ENCODE peak calls at places on chromosome 5, in six cellular contexts. One of them, this sample, is unnamed.

GRCh38 chr5:131242728-131243255 is 21.1 kb upstream of the CDC42SE2 start:
- DNase-seq in A549: no peak
- DNase-seq in SK-N-SH: no peak
- DNase-seq in GM12878: no peak
- DNase-seq in IMR-90: peak
- DNase-seq in HepG2: no peak
- DNase-seq in this sample: no peak

GRCh38 chr5:488744-489688 is 35.2 kb downstream of the SLC9A3 start:
- DNase-seq in A549: no peak
- DNase-seq in SK-N-SH: no peak
- DNase-seq in GM12878: no peak
- DNase-seq in IMR-90: no peak
- DNase-seq in HepG2: no peak
- DNase-seq in this sample: no peak

GRCh38 chr5:135195267-135195603 is 161.2 kb upstream of the PITX1 start:
- DNase-seq in A549: no peak
- DNase-seq in SK-N-SH: no peak
- DNase-seq in GM12878: no peak
- DNase-seq in IMR-90: no peak
- DNase-seq in HepG2: no peak
- DNase-seq in this sample: no peak

GRCh38 chr5:122097391-122097790 is 19.3 kb upstream of the LOX start:
- DNase-seq in A549: no peak
- DNase-seq in SK-N-SH: no peak
- DNase-seq in GM12878: no peak
- DNase-seq in IMR-90: no peak
- DNase-seq in HepG2: no peak
- DNase-seq in this sample: no peak

GRCh38 chr5:56808211-56808610 is 7.1 kb upstream of the MAP3K1 start:
- DNase-seq in A549: no peak
- DNase-seq in SK-N-SH: no peak
- DNase-seq in GM12878: no peak
- DNase-seq in IMR-90: no peak
- DNase-seq in HepG2: no peak
- DNase-seq in this sample: no peak

GRCh38 chr5:172438304-172438652 is 16.0 kb downstream of the SH3PXD2B start:
- DNase-seq in A549: no peak
- DNase-seq in SK-N-SH: no peak
- DNase-seq in GM12878: no peak
- DNase-seq in IMR-90: no peak
- DNase-seq in HepG2: peak
- DNase-seq in this sample: no peak

GRCh38 chr5:66915531-66915930 is 281.1 kb downstream of the CD180 start:
- DNase-seq in A549: no peak
- DNase-seq in SK-N-SH: no peak
- DNase-seq in GM12878: no peak
- DNase-seq in IMR-90: no peak
- DNase-seq in HepG2: no peak
- DNase-seq in this sample: no peak

GRCh38 chr5:90136952-90137528 is 272.5 kb downstream of the CETN3 start:
- DNase-seq in A549: no peak
- DNase-seq in SK-N-SH: no peak
- DNase-seq in GM12878: no peak
- DNase-seq in IMR-90: no peak
- DNase-seq in HepG2: no peak
- DNase-seq in this sample: no peak

GRCh38 chr5:58188287-58188651 is 271.6 kb downstream of the PLK2 start:
- DNase-seq in A549: peak
- DNase-seq in SK-N-SH: no peak
- DNase-seq in GM12878: no peak
- DNase-seq in IMR-90: peak
- DNase-seq in HepG2: peak
- DNase-seq in this sample: no peak

GRCh38 chr5:65760504-65761275 is 38.7 kb downstream of the NLN start:
- DNase-seq in A549: no peak
- DNase-seq in SK-N-SH: no peak
- DNase-seq in GM12878: peak
- DNase-seq in IMR-90: peak
- DNase-seq in HepG2: no peak
- DNase-seq in this sample: no peak

GRCh38 chr5:80124519-80124918 is 89.4 kb downstream of the THBS4 start:
- DNase-seq in A549: no peak
- DNase-seq in SK-N-SH: no peak
- DNase-seq in GM12878: no peak
- DNase-seq in IMR-90: no peak
- DNase-seq in HepG2: no peak
- DNase-seq in this sample: no peak

GRCh38 chr5:60841361-60841760 is 2.7 kb downstream of the ELOVL7 start:
- DNase-seq in A549: no peak
- DNase-seq in SK-N-SH: no peak
- DNase-seq in GM12878: no peak
- DNase-seq in IMR-90: no peak
- DNase-seq in HepG2: no peak
- DNase-seq in this sample: no peak

GRCh38 chr5:123752576-123752975 is 240.6 kb downstream of the CSNK1G3 start:
- DNase-seq in A549: no peak
- DNase-seq in SK-N-SH: no peak
- DNase-seq in GM12878: no peak
- DNase-seq in IMR-90: peak
- DNase-seq in HepG2: no peak
- DNase-seq in this sample: no peak

GRCh38 chr5:45410304-45410995 is 285.7 kb downstream of the HCN1 start:
- DNase-seq in A549: no peak
- DNase-seq in SK-N-SH: no peak
- DNase-seq in GM12878: no peak
- DNase-seq in IMR-90: peak
- DNase-seq in HepG2: no peak
- DNase-seq in this sample: no peak

GRCh38 chr5:122077451-122078115 is 476 bp downstream of the LOX start:
- DNase-seq in A549: no peak
- DNase-seq in SK-N-SH: peak
- DNase-seq in GM12878: no peak
- DNase-seq in IMR-90: no peak
- DNase-seq in HepG2: peak
- DNase-seq in this sample: no peak

GRCh38 chr5:121503111-121503840 is 348.4 kb upstream of the FTMT start:
- DNase-seq in A549: no peak
- DNase-seq in SK-N-SH: peak
- DNase-seq in GM12878: no peak
- DNase-seq in IMR-90: no peak
- DNase-seq in HepG2: peak
- DNase-seq in this sample: no peak

GRCh38 chr5:92391-93220 is 638 bp downstream of the PLEKHG4B start:
- DNase-seq in A549: no peak
- DNase-seq in SK-N-SH: peak
- DNase-seq in GM12878: no peak
- DNase-seq in IMR-90: no peak
- DNase-seq in HepG2: no peak
- DNase-seq in this sample: no peak

GRCh38 chr5:136066705-136067271 is 38.0 kb downstream of the TGFBI start:
- DNase-seq in A549: no peak
- DNase-seq in SK-N-SH: no peak
- DNase-seq in GM12878: no peak
- DNase-seq in IMR-90: peak
- DNase-seq in HepG2: peak
- DNase-seq in this sample: no peak

GRCh38 chr5:93497101-93497500 is 83.9 kb downstream of the NR2F1-AS1 start:
- DNase-seq in A549: no peak
- DNase-seq in SK-N-SH: no peak
- DNase-seq in GM12878: no peak
- DNase-seq in IMR-90: peak
- DNase-seq in HepG2: no peak
- DNase-seq in this sample: no peak

GRCh38 chr5:38551020-38552017 is 5.1 kb downstream of the LIFR start:
- DNase-seq in A549: peak
- DNase-seq in SK-N-SH: peak
- DNase-seq in GM12878: no peak
- DNase-seq in IMR-90: peak
- DNase-seq in HepG2: peak
- DNase-seq in this sample: peak

GRCh38 chr5:93583525-93583798 is 440 bp downstream of the NR2F1 start:
- DNase-seq in A549: no peak
- DNase-seq in SK-N-SH: no peak
- DNase-seq in GM12878: no peak
- DNase-seq in IMR-90: peak
- DNase-seq in HepG2: no peak
- DNase-seq in this sample: no peak

DNA sequence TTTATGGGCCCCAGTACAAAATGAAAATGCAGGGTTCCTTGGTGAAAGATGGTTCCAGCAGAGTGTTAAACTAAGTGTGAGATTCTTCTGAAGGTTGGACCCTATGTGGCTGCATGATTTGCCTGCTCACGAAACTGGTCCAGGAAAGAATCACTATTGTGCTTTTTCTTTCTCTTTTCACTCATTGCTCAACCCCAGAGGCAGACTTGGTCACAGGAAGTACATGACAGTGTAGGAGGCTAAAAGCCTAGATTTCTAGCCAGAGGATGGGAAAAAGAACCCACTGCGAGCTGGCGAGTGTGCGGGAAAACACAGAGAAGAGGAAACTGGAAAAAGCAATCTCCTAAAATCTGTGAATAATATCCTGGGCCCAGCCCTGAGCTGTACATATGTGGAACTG is 18.6 kb downstream of the SLC36A2 start:
- DNase-seq in A549: no peak
- DNase-seq in SK-N-SH: no peak
- DNase-seq in GM12878: no peak
- DNase-seq in IMR-90: no peak
- DNase-seq in HepG2: no peak
- DNase-seq in this sample: no peak
- TF ChIP-seq SMC3 in A549: no peak
- TF ChIP-seq SMC3 in SK-N-SH: no peak
- TF ChIP-seq SMC3 in GM12878: no peak
- TF ChIP-seq SMC3 in IMR-90: no peak
- TF ChIP-seq SMC3 in HepG2: no peak
- TF ChIP-seq SMC3 in this sample: no peak

GRCh38 chr5:179680780-179681411 is at the start of gene CBY3:
- DNase-seq in A549: no peak
- DNase-seq in SK-N-SH: no peak
- DNase-seq in GM12878: no peak
- DNase-seq in IMR-90: peak
- DNase-seq in HepG2: peak
- DNase-seq in this sample: peak
- TF ChIP-seq RFX5 in A549: no peak
- TF ChIP-seq RFX5 in SK-N-SH: no peak
- TF ChIP-seq RFX5 in GM12878: no peak
- TF ChIP-seq RFX5 in IMR-90: no peak
- TF ChIP-seq RFX5 in HepG2: no peak
- TF ChIP-seq RFX5 in this sample: no peak

DNA sequence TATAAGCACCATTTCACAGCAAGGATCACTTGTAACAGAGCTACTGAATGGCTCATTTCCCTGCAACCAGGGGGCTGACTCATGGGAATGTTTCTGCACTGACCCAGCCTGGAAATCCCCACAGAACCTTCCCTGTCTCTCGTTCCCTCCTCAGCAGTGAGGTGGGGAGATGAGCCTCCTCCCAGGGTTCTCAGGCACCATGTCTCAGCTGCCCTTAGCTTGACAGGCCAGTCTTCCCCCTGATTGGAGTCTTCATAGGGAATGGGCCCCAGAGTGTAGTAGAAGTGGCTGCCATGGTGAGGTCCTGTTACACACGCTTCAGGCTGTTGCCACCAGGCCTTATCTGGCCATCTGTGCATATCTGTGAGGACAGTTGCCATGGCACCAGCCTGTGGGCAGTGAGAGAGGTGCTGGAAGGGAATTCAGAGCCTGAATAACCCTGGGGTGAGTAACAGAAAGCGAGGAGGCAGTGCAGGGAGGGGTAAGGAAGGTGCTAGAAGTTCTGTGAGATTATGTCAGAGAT is 324.4 kb downstream of the ENC1 start:
- DNase-seq in A549: peak
- DNase-seq in SK-N-SH: peak
- DNase-seq in GM12878: peak
- DNase-seq in IMR-90: peak
- DNase-seq in HepG2: peak
- DNase-seq in this sample: no peak
- TF ChIP-seq SMC3 in A549: no peak
- TF ChIP-seq SMC3 in SK-N-SH: no peak
- TF ChIP-seq SMC3 in GM12878: peak
- TF ChIP-seq SMC3 in IMR-90: no peak
- TF ChIP-seq SMC3 in HepG2: no peak
- TF ChIP-seq SMC3 in this sample: no peak

GRCh38 chr5:127959152-127959764 is 124.3 kb upstream of the SLC12A2 start:
- DNase-seq in A549: peak
- DNase-seq in SK-N-SH: peak
- DNase-seq in GM12878: no peak
- DNase-seq in IMR-90: peak
- DNase-seq in HepG2: peak
- DNase-seq in this sample: no peak
- TF ChIP-seq RFX5 in A549: no peak
- TF ChIP-seq RFX5 in SK-N-SH: no peak
- TF ChIP-seq RFX5 in GM12878: no peak
- TF ChIP-seq RFX5 in IMR-90: no peak
- TF ChIP-seq RFX5 in HepG2: no peak
- TF ChIP-seq RFX5 in this sample: no peak